ENCODE peak calls at places on chromosomes 13 and 19, in seven cellular contexts. I is foreskin fibroblast, W is fibroblast of pulmonary artery, V is HL-60, H is ascending aorta, R is right atrium auricular region, J is brain microvascular endothelial cell. E is an unnamed sample.
A peak's percentile ranks its signal among the peaks of the same experiment; 100 is the strongest.

GRCh38 chr19:10209305-10209704 is 14.6 kb upstream of the DNMT1 start:
- DNase-seq in W (peak; percentile 62), H (no peak), J (peak; percentile 43), V (no peak), R (no peak), I (peak; percentile 75), E (no peak)

GRCh38 chr13:73275163-73275562 is 216.4 kb downstream of the KLF5 start:
- DNase-seq in J (no peak), R (no peak), I (no peak), H (no peak), V (no peak), W (no peak), E (no peak)

GRCh38 chr19:41928754-41929535 is 696 bp upstream of the ERFL start:
- DNase-seq in H (no peak), J (no peak), R (no peak), W (no peak), I (no peak), V (peak; percentile 27), E (no peak)

GRCh38 chr13:35694031-35694430 is 217.5 kb upstream of the MAB21L1 start:
- DNase-seq in R (no peak), V (no peak), H (no peak), J (no peak), W (no peak), I (no peak), E (no peak)

GRCh38 chr13:99990045-99990977 is 8.7 kb downstream of the ZIC2 start:
- DNase-seq in H (no peak), R (peak; percentile 11), V (no peak), J (no peak), I (no peak), W (no peak), E (no peak)

GRCh38 chr19:12766051-12766521 is 9.3 kb downstream of the HOOK2 start:
- DNase-seq in V (no peak), W (peak; percentile 81), I (peak; percentile 81), J (peak; percentile 72), R (peak; percentile 86), H (peak; percentile 91), E (no peak)

GRCh38 chr19:2603320-2603719 is 99.2 kb downstream of the GNG7 start:
- DNase-seq in I (peak; percentile 73), W (peak; percentile 51), H (peak; percentile 85), R (peak; percentile 79), J (peak; percentile 34), V (no peak), E (peak; percentile 42)

GRCh38 chr13:32285633-32285965 is 29.6 kb downstream of the ZAR1L start:
- DNase-seq in H (no peak), J (peak; percentile 9), I (no peak), W (no peak), R (no peak), V (no peak), E (no peak)

GRCh38 chr13:102045713-102046112 is 356.1 kb downstream of the FGF14 start:
- DNase-seq in V (no peak), H (no peak), W (no peak), J (no peak), I (no peak), R (no peak), E (peak; percentile 14)

GRCh38 chr19:32870154-32870573 is 597 bp upstream of the SLC7A9 start:
- DNase-seq in W (no peak), R (no peak), I (no peak), V (no peak), J (no peak), H (no peak), E (no peak)

GRCh38 chr19:41821003-41821735 is 23.3 kb downstream of the LYPD4 start:
- DNase-seq in J (peak; percentile 17), R (no peak), I (peak; percentile 26), W (peak; percentile 41), V (no peak), H (no peak), E (peak; percentile 40)

GRCh38 chr19:19034204-19034624 is 811 bp downstream of the ARMC6 start:
- DNase-seq in W (peak; percentile 56), V (peak; percentile 77), R (no peak), J (peak; percentile 62), I (peak; percentile 86), H (peak; percentile 72), E (peak; percentile 71)

GRCh38 chr19:49409441-49410029 is 13.7 kb downstream of the PTH2 start:
- DNase-seq in W (no peak), V (no peak), H (no peak), J (no peak), I (no peak), R (no peak), E (no peak)

GRCh38 chr13:38421590-38422560 is 72.2 kb downstream of the UFM1 start:
- DNase-seq in J (peak; percentile 31), W (peak; percentile 83), V (no peak), R (no peak), H (no peak), I (peak; percentile 72), E (no peak)

GRCh38 chr13:52868190-52868589 is 19.8 kb upstream of the PCDH8 start:
- DNase-seq in J (no peak), I (no peak), H (no peak), R (no peak), V (no peak), W (no peak), E (no peak)

GRCh38 chr19:34317311-34317927 is 47.6 kb upstream of the GPI start:
- DNase-seq in J (no peak), I (peak; percentile 36), H (no peak), V (no peak), W (peak; percentile 41), R (no peak), E (no peak)

GRCh38 chr13:36126496-36126895 is 4.7 kb downstream of the DCLK1 start:
- DNase-seq in V (no peak), W (no peak), H (no peak), R (no peak), I (peak; percentile 24), J (no peak), E (no peak)

GRCh38 chr13:112455476-112456059 is 79.4 kb downstream of the SPACA7 start:
- DNase-seq in V (no peak), R (no peak), J (no peak), W (no peak), I (no peak), H (no peak), E (no peak)

GRCh38 chr19:30675086-30675485 is 302.9 kb downstream of the ZNF536 start:
- DNase-seq in R (no peak), I (no peak), W (no peak), J (no peak), H (no peak), V (no peak), E (no peak)

GRCh38 chr13:62747629-62748028 is 1332.0 kb upstream of the PCDH20 start:
- DNase-seq in I (peak; percentile 47), H (no peak), J (no peak), R (no peak), V (no peak), W (no peak), E (no peak)

GRCh38 chr13:59119475-59119874 is 1044.3 kb downstream of the DIAPH3 start:
- DNase-seq in I (no peak), R (no peak), H (no peak), W (no peak), J (no peak), V (no peak), E (no peak)

GRCh38 chr13:50299546-50300249 is 284.5 kb downstream of the KCNRG start:
- DNase-seq in W (no peak), R (no peak), V (no peak), H (no peak), I (no peak), J (peak; percentile 29), E (no peak)

GRCh38 chr19:4719499-4719866 is 4.2 kb downstream of the DPP9 start:
- DNase-seq in R (no peak), I (no peak), V (no peak), W (no peak), H (no peak), J (no peak), E (no peak)

GRCh38 chr19:5798244-5798643 is 6.6 kb upstream of the NRTN start:
- DNase-seq in R (no peak), V (no peak), W (no peak), J (no peak), I (no peak), H (no peak), E (no peak)

GRCh38 chr19:45972081-45972943 is 1.4 kb downstream of the NOVA2 start:
- DNase-seq in R (no peak), H (no peak), V (peak; percentile 10), I (no peak), W (no peak), J (no peak), E (no peak)

GRCh38 chr19:36973021-36973843 is 57.1 kb downstream of the ZNF568 start:
- DNase-seq in W (peak; percentile 75), R (peak; percentile 81), H (peak; percentile 88), J (peak; percentile 61), V (peak; percentile 5), I (peak; percentile 86), E (peak; percentile 87)

GRCh38 chr19:21603431-21604153 is 98.2 kb downstream of the ZNF429 start:
- DNase-seq in W (no peak), H (no peak), R (no peak), J (no peak), V (no peak), I (no peak), E (no peak)
- H3K4me3 ChIP-seq in W (no peak overlapping the region), H (peak overlapping the region; percentile 32), R (peak overlapping the region; percentile 50), J (no peak overlapping the region), V (no peak overlapping the region), I (peak overlapping the region; percentile 58), E (no peak overlapping the region)

GRCh38 chr19:58498316-58499020 is 13.3 kb downstream of the SLC27A5 start:
- DNase-seq in I (no peak), W (no peak), H (no peak), J (no peak), R (no peak), V (no peak), E (no peak)
- H3K4me3 ChIP-seq in I (peak overlapping the region; percentile 76), W (peak overlapping the region; percentile 75), H (peak overlapping the region; percentile 60), J (peak overlapping the region; percentile 53), R (peak overlapping the region; percentile 65), V (peak overlapping the region; percentile 46), E (peak overlapping the region; percentile 36)

GRCh38 chr13:110379905-110380341 is 72.8 kb downstream of the COL4A2 start:
- DNase-seq in V (no peak), R (no peak), J (peak; percentile 77), I (peak; percentile 80), H (no peak), W (no peak), E (peak; percentile 19)

GRCh38 chr13:110379358-110379757 is 72.3 kb downstream of the COL4A2 start:
- DNase-seq in R (no peak), V (no peak), I (no peak), H (no peak), J (no peak), W (no peak), E (no peak)

GRCh38 chr13:110382229-110382628 is 75.1 kb downstream of the COL4A2 start:
- DNase-seq in H (no peak), V (no peak), I (peak; percentile 73), W (peak; percentile 92), R (no peak), J (peak; percentile 83), E (peak; percentile 62)

GRCh38 chr13:110381029-110381360 is 73.9 kb downstream of the COL4A2 start:
- DNase-seq in I (no peak), R (no peak), W (no peak), J (no peak), V (no peak), H (no peak), E (no peak)

GRCh38 chr13:110380359-110381028 is 73.4 kb downstream of the COL4A2 start:
- DNase-seq in R (no peak), V (no peak), I (peak; percentile 79), H (no peak), J (peak; percentile 94), W (peak; percentile 89), E (peak; percentile 79)
- H3K4me3 ChIP-seq in R (no peak overlapping the region), V (no peak overlapping the region), I (no peak overlapping the region), H (no peak overlapping the region), J (no peak overlapping the region), W (no peak overlapping the region), E (no peak overlapping the region)

GRCh38 chr19:7670150-7670784 is 1.4 kb downstream of the RETN start:
- DNase-seq in R (no peak), J (no peak), I (peak; percentile 39), W (no peak), H (no peak), V (no peak), E (peak; percentile 3)
- H3K4me3 ChIP-seq in R (no peak overlapping the region), J (no peak overlapping the region), I (no peak overlapping the region), W (no peak overlapping the region), H (no peak overlapping the region), V (no peak overlapping the region), E (peak overlapping the region; percentile 29)

E was measured in cardiac muscle cell.